ENCODE peak calls at places on chromosomes 7 and 10, in four cellular contexts. One of them, this sample, is unnamed.
A peak's percentile ranks its signal among the peaks of the same experiment; 100 is the strongest.

GRCh38 chr7:47587389-47587788 is 5.5 kb upstream of the TNS3 start:
- DNase-seq in stomach: peak; percentile 57
- DNase-seq in heart right ventricle: no peak
- DNase-seq in heart left ventricle: no peak
- DNase-seq in this sample: no peak

GRCh38 chr7:49244543-49244942 is 320.2 kb downstream of the CDC14C start:
- DNase-seq in heart left ventricle: no peak
- DNase-seq in stomach: no peak
- DNase-seq in heart right ventricle: no peak
- DNase-seq in this sample: no peak

GRCh38 chr7:131919920-131920709 is 363.7 kb upstream of the PODXL start:
- DNase-seq in heart left ventricle: no peak
- DNase-seq in stomach: no peak
- DNase-seq in heart right ventricle: no peak
- DNase-seq in this sample: no peak

GRCh38 chr7:83271212-83272099 is 108.8 kb upstream of the PCLO start:
- DNase-seq in heart right ventricle: no peak
- DNase-seq in heart left ventricle: no peak
- DNase-seq in stomach: no peak
- DNase-seq in this sample: no peak

GRCh38 chr7:23759556-23760391 is 49.8 kb downstream of the STK31 start:
- DNase-seq in stomach: peak; percentile 56
- DNase-seq in heart left ventricle: no peak
- DNase-seq in heart right ventricle: no peak
- DNase-seq in this sample: no peak

GRCh38 chr7:118803-119376 is 73.5 kb upstream of the FAM20C start:
- DNase-seq in stomach: no peak
- DNase-seq in heart left ventricle: no peak
- DNase-seq in heart right ventricle: no peak
- DNase-seq in this sample: no peak

GRCh38 chr7:76509931-76510877 is at the start of gene UPK3B:
- DNase-seq in stomach: no peak
- DNase-seq in heart left ventricle: no peak
- DNase-seq in heart right ventricle: no peak
- DNase-seq in this sample: no peak

GRCh38 chr10:79061441-79062315 is 7.1 kb upstream of the ZMIZ1 start:
- DNase-seq in heart left ventricle: peak; percentile 14
- DNase-seq in stomach: peak; percentile 24
- DNase-seq in heart right ventricle: no peak
- DNase-seq in this sample: peak; percentile 21

GRCh38 chr7:150405584-150406310 is 26.6 kb downstream of the ZNF775 start:
- DNase-seq in stomach: no peak
- DNase-seq in heart left ventricle: peak; percentile 24
- DNase-seq in heart right ventricle: peak; percentile 54
- DNase-seq in this sample: no peak

GRCh38 chr7:156473476-156474240 is 166.9 kb upstream of the RNF32 start:
- DNase-seq in stomach: peak; percentile 56
- DNase-seq in heart left ventricle: no peak
- DNase-seq in heart right ventricle: no peak
- DNase-seq in this sample: no peak

GRCh38 chr7:11540271-11540761 is 291.7 kb downstream of the THSD7A start:
- DNase-seq in stomach: no peak
- DNase-seq in heart left ventricle: no peak
- DNase-seq in heart right ventricle: no peak
- DNase-seq in this sample: no peak

GRCh38 chr10:25747038-25747437 is 187.0 kb upstream of the MYO3A start:
- DNase-seq in heart right ventricle: no peak
- DNase-seq in stomach: no peak
- DNase-seq in heart left ventricle: no peak
- DNase-seq in this sample: no peak

GRCh38 chr7:84195295-84196006 is 862 bp upstream of the SEMA3A start:
- DNase-seq in heart right ventricle: no peak
- DNase-seq in stomach: no peak
- DNase-seq in heart left ventricle: no peak
- DNase-seq in this sample: no peak

GRCh38 chr10:94115725-94116124 is 122.0 kb downstream of the PLCE1 start:
- DNase-seq in heart left ventricle: no peak
- DNase-seq in heart right ventricle: no peak
- DNase-seq in stomach: no peak
- DNase-seq in this sample: no peak

GRCh38 chr10:28681345-28681763 is 4.0 kb downstream of the BAMBI start:
- DNase-seq in heart right ventricle: no peak
- DNase-seq in heart left ventricle: peak; percentile 36
- DNase-seq in stomach: no peak
- DNase-seq in this sample: peak; percentile 70

GRCh38 chr7:49791089-49791741 is 17.8 kb downstream of the VWC2 start:
- DNase-seq in heart left ventricle: peak; percentile 37
- DNase-seq in heart right ventricle: no peak
- DNase-seq in stomach: no peak
- DNase-seq in this sample: no peak

GRCh38 chr7:115229401-115230083 is 307.6 kb downstream of the MDFIC start:
- DNase-seq in heart left ventricle: no peak
- DNase-seq in stomach: no peak
- DNase-seq in heart right ventricle: no peak
- DNase-seq in this sample: no peak

GRCh38 chr10:29324220-29324831 is 35.5 kb downstream of the LYZL1 start:
- DNase-seq in heart right ventricle: no peak
- DNase-seq in heart left ventricle: no peak
- DNase-seq in stomach: no peak
- DNase-seq in this sample: no peak

GRCh38 chr7:46784746-46785145 is 797.2 kb downstream of the TNS3 start:
- DNase-seq in stomach: no peak
- DNase-seq in heart right ventricle: no peak
- DNase-seq in heart left ventricle: no peak
- DNase-seq in this sample: no peak

GRCh38 chr10:124296121-124296812 is 122.5 kb downstream of the OAT start:
- DNase-seq in stomach: no peak
- DNase-seq in heart right ventricle: no peak
- DNase-seq in heart left ventricle: no peak
- DNase-seq in this sample: no peak

GRCh38 chr7:6210973-6211372 is 61.5 kb downstream of the CYTH3 start:
- DNase-seq in heart right ventricle: no peak
- DNase-seq in heart left ventricle: no peak
- DNase-seq in stomach: no peak
- DNase-seq in this sample: no peak

GRCh38 chr10:50497758-50498157 is 126.0 kb downstream of the SGMS1 start:
- DNase-seq in heart left ventricle: no peak
- DNase-seq in heart right ventricle: no peak
- DNase-seq in stomach: no peak
- DNase-seq in this sample: no peak

GRCh38 chr7:30702200-30702599 is 19.9 kb upstream of the CRHR2 start:
- DNase-seq in stomach: no peak
- DNase-seq in heart right ventricle: no peak
- DNase-seq in heart left ventricle: no peak
- DNase-seq in this sample: no peak

GRCh38 chr7:77413128-77413527 is 3.0 kb downstream of the GSAP start:
- DNase-seq in heart left ventricle: no peak
- DNase-seq in stomach: no peak
- DNase-seq in heart right ventricle: no peak
- DNase-seq in this sample: no peak

GRCh38 chr10:27794157-27794556 is 48.5 kb upstream of the MKX start:
- DNase-seq in heart right ventricle: no peak
- DNase-seq in stomach: no peak
- DNase-seq in heart left ventricle: no peak
- DNase-seq in this sample: no peak

GRCh38 chr7:148697256-148697841 is 1.4 kb upstream of the CUL1 start:
- DNase-seq in stomach: no peak
- DNase-seq in heart right ventricle: peak; percentile 27
- DNase-seq in heart left ventricle: peak; percentile 68
- DNase-seq in this sample: peak; percentile 47

GRCh38 chr7:108132551-108133265 is 2.5 kb upstream of the LAMB4 start:
- DNase-seq in stomach: no peak
- DNase-seq in heart right ventricle: no peak
- DNase-seq in heart left ventricle: no peak
- DNase-seq in this sample: no peak

GRCh38 chr7:108145401-108145800 is 15.2 kb upstream of the LAMB4 start:
- DNase-seq in stomach: no peak
- DNase-seq in heart right ventricle: no peak
- DNase-seq in heart left ventricle: no peak
- DNase-seq in this sample: no peak

GRCh38 chr7:149444260-149444659 is 16.6 kb downstream of the ZNF777 start:
- DNase-seq in heart right ventricle: no peak
- DNase-seq in heart left ventricle: no peak
- DNase-seq in stomach: peak; percentile 24
- DNase-seq in this sample: no peak

GRCh38 chr7:26664735-26665420 is 199.5 kb downstream of the SKAP2 start:
- DNase-seq in stomach: no peak
- DNase-seq in heart left ventricle: no peak
- DNase-seq in heart right ventricle: no peak
- DNase-seq in this sample: no peak

GRCh38 chr7:18552943-18553584 is 57.5 kb downstream of the HDAC9 start:
- DNase-seq in stomach: no peak
- DNase-seq in heart right ventricle: no peak
- DNase-seq in heart left ventricle: no peak
- DNase-seq in this sample: no peak

GRCh38 chr7:12746211-12746610 is 58.8 kb downstream of the ARL4A start:
- DNase-seq in stomach: no peak
- DNase-seq in heart left ventricle: no peak
- DNase-seq in heart right ventricle: no peak
- DNase-seq in this sample: no peak

GRCh38 chr10:22259280-22259679 is 41.5 kb upstream of the EBLN1 start:
- DNase-seq in stomach: no peak
- DNase-seq in heart left ventricle: no peak
- DNase-seq in heart right ventricle: no peak
- DNase-seq in this sample: no peak

GRCh38 chr7:33979807-33980355 is 74.5 kb downstream of the BMPER start:
- DNase-seq in heart left ventricle: no peak
- DNase-seq in stomach: no peak
- DNase-seq in heart right ventricle: no peak
- DNase-seq in this sample: no peak

GRCh38 chr7:130938661-130939060 is 204.7 kb upstream of the KLF14 start:
- DNase-seq in heart left ventricle: no peak
- DNase-seq in stomach: no peak
- DNase-seq in heart right ventricle: no peak
- DNase-seq in this sample: no peak

GRCh38 chr7:103988468-103989199 is 824 bp downstream of the RELN start:
- DNase-seq in stomach: no peak
- DNase-seq in heart right ventricle: no peak
- DNase-seq in heart left ventricle: no peak
- DNase-seq in this sample: no peak

DNA sequence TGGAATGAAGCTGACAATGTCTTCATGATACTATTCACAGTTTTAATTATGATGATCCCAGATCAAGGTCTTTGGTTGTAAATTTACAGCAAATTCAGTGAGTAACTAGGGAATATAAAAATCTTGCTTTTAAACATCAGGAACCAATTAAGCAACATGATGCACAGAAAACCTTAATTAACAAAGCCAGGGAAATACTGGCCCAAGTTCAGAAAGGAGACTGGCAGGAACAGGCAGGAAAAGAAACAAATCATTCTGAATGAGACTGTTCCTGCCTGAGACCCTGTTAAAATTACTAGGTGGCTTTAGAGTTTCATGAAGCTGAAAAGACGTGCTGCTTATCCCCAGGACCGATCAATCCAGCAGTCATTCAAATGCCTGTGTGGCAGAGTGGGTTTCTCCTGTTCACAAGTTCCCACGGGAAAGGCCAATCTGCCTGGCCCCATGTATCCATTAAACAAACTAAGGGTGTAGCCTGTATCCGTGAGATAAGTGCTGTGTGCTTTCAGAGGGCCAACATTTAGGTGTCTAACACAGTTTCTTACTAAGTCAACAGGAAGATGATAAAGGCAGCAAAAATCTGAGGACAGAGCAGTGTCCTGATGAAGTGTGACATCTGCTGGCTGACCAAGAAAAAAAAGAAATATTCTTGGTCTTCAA is 34.4 kb downstream of the PUS7 start:
- DNase-seq in stomach: no peak
- DNase-seq in heart left ventricle: no peak
- DNase-seq in heart right ventricle: no peak
- DNase-seq in this sample: no peak
- TF ChIP-seq CTCF in stomach: no peak
- TF ChIP-seq CTCF in heart left ventricle: peak; percentile 56
- TF ChIP-seq CTCF in heart right ventricle: peak; percentile 46
- TF ChIP-seq CTCF in this sample: peak; percentile 12

GRCh38 chr7:134985894-134986362 is 380 bp upstream of the AGBL3 start:
- DNase-seq in heart right ventricle: no peak
- DNase-seq in stomach: no peak
- DNase-seq in heart left ventricle: no peak
- DNase-seq in this sample: no peak
- H3K27ac ChIP-seq in heart right ventricle: peak overlapping the region; percentile 91
- H3K27ac ChIP-seq in stomach: peak overlapping the region; percentile 90
- H3K27ac ChIP-seq in heart left ventricle: peak overlapping the region; percentile 88
- H3K27ac ChIP-seq in this sample: peak overlapping the region; percentile 95

GRCh38 chr10:68897336-68897741 is 3.8 kb upstream of the DDX50 start:
- DNase-seq in heart right ventricle: no peak
- DNase-seq in stomach: peak; percentile 37
- DNase-seq in heart left ventricle: no peak
- DNase-seq in this sample: peak; percentile 34
- TF ChIP-seq CTCF in heart right ventricle: peak; percentile 47
- TF ChIP-seq CTCF in stomach: peak; percentile 27
- TF ChIP-seq CTCF in heart left ventricle: peak; percentile 58
- TF ChIP-seq CTCF in this sample: peak; percentile 51

GRCh38 chr7:7228967-7229366 is 46.6 kb downstream of the C1GALT1 start:
- DNase-seq in stomach: no peak
- DNase-seq in heart left ventricle: no peak
- DNase-seq in heart right ventricle: no peak
- DNase-seq in this sample: no peak
- H3K27ac ChIP-seq in stomach: no peak overlapping the region
- H3K27ac ChIP-seq in heart left ventricle: no peak overlapping the region
- H3K27ac ChIP-seq in heart right ventricle: no peak overlapping the region
- H3K27ac ChIP-seq in this sample: no peak overlapping the region

This sample was measured in tibial artery.